ENCODE peak calls at places on chromosomes 12 and 14, in seven cellular contexts. Y, B, Q, H, J, G and M are unnamed samples.

GRCh38 chr14:78157855-78158436 is 12.2 kb upstream of the NRXN3 start:
- DNase-seq in Y (peak), B (peak), Q (no peak), H (no peak), J (no peak), G (peak), M (peak)

GRCh38 chr14:103973354-103973753 is 31.0 kb upstream of the RD3L start:
- DNase-seq in Y (peak), B (no peak), Q (no peak), H (no peak), J (no peak), G (no peak), M (no peak)

GRCh38 chr12:24198936-24199644 is 249.6 kb upstream of the SOX5 start:
- DNase-seq in Y (no peak), B (peak), Q (no peak), H (no peak), J (no peak), G (no peak), M (no peak)

GRCh38 chr14:103366741-103367140 is 18.5 kb upstream of the MARK3 start:
- DNase-seq in Y (no peak), B (no peak), Q (no peak), H (no peak), J (no peak), G (no peak), M (no peak)

GRCh38 chr14:37591311-37591940 is 3.6 kb downstream of the FOXA1 start:
- DNase-seq in Y (no peak), B (peak), Q (peak), H (no peak), J (peak), G (no peak), M (peak)

GRCh38 chr12:47085815-47086252 is 6.1 kb upstream of the AMIGO2 start:
- DNase-seq in Y (no peak), B (peak), Q (peak), H (peak), J (peak), G (peak), M (no peak)

GRCh38 chr12:114918535-114919233 is 234.7 kb upstream of the TBX3 start:
- DNase-seq in Y (peak), B (peak), Q (no peak), H (no peak), J (no peak), G (peak), M (no peak)

GRCh38 chr12:43282106-43282505 is 269.9 kb downstream of the ADAMTS20 start:
- DNase-seq in Y (no peak), B (no peak), Q (no peak), H (peak), J (no peak), G (peak), M (no peak)

GRCh38 chr14:100078216-100078780 is 13.1 kb downstream of the EVL start:
- DNase-seq in Y (no peak), B (no peak), Q (no peak), H (no peak), J (no peak), G (no peak), M (no peak)